ENCODE peak calls at places on chromosomes 2 and 18, in four cellular contexts. D is IMR-90, M is mesenchymal stem cell, B is NT2/D1. A is an unnamed sample.

GRCh38 chr2:46173636-46174253 is 123.5 kb upstream of the EPAS1 start:
- DNase-seq in D (no peak), B (no peak), M (no peak), A (peak)

GRCh38 chr2:110140433-110140832 is 24.8 kb upstream of the MALL start:
- DNase-seq in B (no peak), M (no peak), D (no peak), A (no peak)

GRCh38 chr18:54392621-54393023 is 34.9 kb downstream of the C18orf54 start:
- DNase-seq in M (peak), B (peak), D (peak), A (peak)

GRCh38 chr2:200319587-200320337 is 13.3 kb downstream of the SPATS2L start:
- DNase-seq in B (no peak), M (peak), D (peak), A (peak)

GRCh38 chr2:159179696-159180095 is 106.8 kb downstream of the WDSUB1 start:
- DNase-seq in D (no peak), B (no peak), M (no peak), A (no peak)

GRCh38 chr18:35695803-35696202 is 114.3 kb downstream of the GALNT1 start:
- DNase-seq in M (no peak), D (no peak), B (no peak), A (no peak)

GRCh38 chr18:59707306-59707705 is 10.1 kb upstream of the CCBE1 start:
- DNase-seq in D (no peak), M (no peak), B (no peak), A (no peak)

GRCh38 chr2:133062946-133063345 is 392.9 kb upstream of the LYPD1 start:
- DNase-seq in B (no peak), M (no peak), D (peak), A (peak)

GRCh38 chr2:834233-834632 is 116.4 kb upstream of the SNTG2 start:
- DNase-seq in B (no peak), M (no peak), D (no peak), A (no peak)

GRCh38 chr2:28904295-28904694 is 9.8 kb downstream of the WDR43 start:
- DNase-seq in B (no peak), M (peak), D (peak), A (peak)

GRCh38 chr2:155665704-155666103 is 666.8 kb downstream of the NR4A2 start:
- DNase-seq in M (no peak), B (no peak), D (no peak), A (no peak)

GRCh38 chr18:61761875-61762274 is 130.9 kb downstream of the RNF152 start:
- DNase-seq in B (no peak), D (no peak), M (no peak), A (no peak)

GRCh38 chr2:100056478-100056877 is 85.9 kb downstream of the AFF3 start:
- DNase-seq in D (peak), M (peak), B (no peak), A (peak)

GRCh38 chr2:61575447-61575859 is 37.3 kb upstream of the XPO1 start:
- DNase-seq in D (no peak), B (no peak), M (no peak), A (peak)

GRCh38 chr18:48058486-48058885 is 128.0 kb upstream of the SMAD2 start:
- DNase-seq in B (no peak), D (no peak), M (no peak), A (no peak)

GRCh38 chr2:219658447-219658846 is 31.0 kb downstream of the SLC4A3 start:
- DNase-seq in B (no peak), D (peak), M (no peak), A (peak)

GRCh38 chr2:156537147-156537546 is 101.0 kb downstream of the GPD2 start:
- DNase-seq in M (no peak), D (peak), B (no peak), A (peak)

GRCh38 chr2:36486546-36487044 is 111.4 kb downstream of the FEZ2 start:
- DNase-seq in B (no peak), M (peak), D (peak), A (peak)

GRCh38 chr2:205139822-205140612 is 542.3 kb upstream of the NRP2 start:
- DNase-seq in B (peak), D (no peak), M (no peak), A (no peak)

GRCh38 chr2:230423851-230424458 is 8.0 kb downstream of the SP100 start:
- DNase-seq in B (no peak), M (peak), D (peak), A (peak)

GRCh38 chr2:200486529-200486928 is 23.3 kb downstream of the KCTD18 start:
- DNase-seq in D (peak), M (no peak), B (no peak), A (no peak)

GRCh38 chr2:120712180-120712678 is 23.4 kb upstream of the GLI2 start:
- DNase-seq in D (peak), B (no peak), M (no peak), A (peak)

GRCh38 chr18:63817441-63818051 is 42.3 kb downstream of the SERPINB7 start:
- DNase-seq in M (no peak), B (no peak), D (peak), A (peak)

GRCh38 chr18:8262221-8262620 is 347.0 kb upstream of the RAB12 start:
- DNase-seq in D (no peak), B (no peak), M (no peak), A (no peak)

GRCh38 chr2:233011268-233012190 is 1.5 kb downstream of the NGEF start:
- DNase-seq in D (no peak), M (no peak), B (no peak), A (no peak)

GRCh38 chr2:288002-288742 is at the start of gene ALKAL2:
- DNase-seq in D (no peak), M (peak), B (no peak), A (no peak)

GRCh38 chr18:42437646-42438045 is 482.6 kb downstream of the PIK3C3 start:
- DNase-seq in D (no peak), B (no peak), M (no peak), A (peak)

GRCh38 chr2:172704072-172704936 is 31.3 kb upstream of the RAPGEF4 start:
- DNase-seq in D (peak), M (peak), B (peak), A (peak)

GRCh38 chr2:46231721-46232120 is 65.5 kb upstream of the EPAS1 start:
- DNase-seq in M (no peak), B (no peak), D (no peak), A (no peak)

GRCh38 chr2:30225131-30225762 is 6.1 kb upstream of the LBH start:
- DNase-seq in B (no peak), M (peak), D (peak), A (peak)

GRCh38 chr18:48155856-48156255 is 225.4 kb upstream of the SMAD2 start:
- DNase-seq in M (no peak), D (no peak), B (no peak), A (no peak)

GRCh38 chr2:29374823-29375222 is 259.6 kb downstream of the CLIP4 start:
- DNase-seq in B (no peak), D (no peak), M (no peak), A (no peak)

GRCh38 chr2:64730551-64731305 is 77.0 kb upstream of the SERTAD2 start:
- DNase-seq in D (peak), B (no peak), M (peak), A (peak)

GRCh38 chr2:180191352-180192124 is 184.4 kb upstream of the CWC22 start:
- DNase-seq in B (no peak), M (no peak), D (peak), A (no peak)

GRCh38 chr2:154324601-154325000 is 373.9 kb upstream of the KCNJ3 start:
- DNase-seq in D (no peak), B (no peak), M (no peak), A (no peak)

GRCh38 chr2:62313433-62314227 is 117.7 kb downstream of the B3GNT2 start:
- DNase-seq in M (no peak), B (no peak), D (no peak), A (no peak)

GRCh38 chr18:24679062-24679461 is 218.6 kb downstream of the HRH4 start:
- DNase-seq in B (no peak), M (no peak), D (peak), A (no peak)

GRCh38 chr2:2767837-2768236 is 436.8 kb upstream of the MYT1L start:
- DNase-seq in B (no peak), M (no peak), D (no peak), A (no peak)

GRCh38 chr2:202643012-202643858 is 8.5 kb downstream of the FAM117B start:
- DNase-seq in D (no peak), M (peak), B (no peak), A (no peak)

GRCh38 chr2:202639233-202639632 is 4.5 kb downstream of the FAM117B start:
- DNase-seq in M (no peak), B (no peak), D (no peak), A (no peak)

GRCh38 chr2:202638710-202639109 is 3.9 kb downstream of the FAM117B start:
- DNase-seq in B (no peak), D (no peak), M (no peak), A (no peak)

DNA sequence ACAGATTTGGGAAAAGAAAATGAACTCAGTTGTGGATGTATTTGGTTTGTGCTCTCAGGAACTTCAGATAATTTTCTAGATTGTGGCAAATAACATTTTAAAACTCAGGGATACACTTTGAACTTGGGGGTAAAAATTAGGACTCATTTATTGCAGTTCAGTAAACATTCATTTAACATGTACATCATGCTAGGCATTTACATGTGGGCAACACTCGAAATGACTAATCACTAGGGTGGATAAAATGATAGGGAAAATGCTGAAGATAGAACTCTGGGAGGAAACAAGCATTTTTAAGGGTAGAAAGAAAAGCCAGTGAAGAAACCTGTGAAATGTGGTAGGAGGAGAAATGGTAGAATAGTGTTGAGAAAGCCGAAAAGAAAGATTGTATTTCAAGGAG is 7.8 kb downstream of the FAM117B start:
- DNase-seq in B (no peak), M (no peak), D (no peak), A (no peak)
- H3K9ac ChIP-seq in B (no peak), M (no peak), D (no peak), A (no peak)

DNA sequence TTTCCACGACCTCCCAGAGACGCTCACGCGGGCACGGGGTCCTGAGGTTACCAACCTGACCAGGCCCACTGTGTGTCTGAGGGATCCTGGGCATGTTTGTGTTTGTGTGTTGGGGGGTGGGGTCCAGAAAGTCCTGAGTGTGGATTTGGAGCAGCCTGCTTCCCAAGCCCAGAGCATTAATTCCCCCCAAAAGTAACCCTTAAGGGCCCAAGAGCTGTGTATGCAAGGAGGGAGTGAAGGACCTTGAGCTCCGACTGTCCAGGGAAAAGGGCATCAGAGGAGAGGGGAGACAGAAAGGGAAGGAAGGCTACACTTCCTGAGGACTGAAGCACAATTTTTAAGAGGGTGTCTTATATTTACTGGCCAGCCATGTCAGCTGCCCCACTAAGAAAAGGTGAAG is 5.2 kb upstream of the SIX3 start:
- DNase-seq in B (no peak), M (no peak), D (no peak), A (no peak)
- H3K4me3 ChIP-seq in B (no peak), M (no peak), D (no peak), A (no peak)

GRCh38 chr2:148877403-148877740 is 2.3 kb downstream of the KIF5C start:
- DNase-seq in M (no peak), D (no peak), B (no peak), A (no peak)

GRCh38 chr2:148874868-148875341 is at the start of gene KIF5C:
- DNase-seq in D (peak), M (peak), B (peak), A (peak)

GRCh38 chr2:148876589-148877402 is 1.8 kb downstream of the KIF5C start:
- DNase-seq in B (peak), D (no peak), M (no peak), A (no peak)

GRCh38 chr2:148875387-148876051 is 492 bp downstream of the KIF5C start:
- DNase-seq in M (no peak), D (no peak), B (no peak), A (no peak)

DNA sequence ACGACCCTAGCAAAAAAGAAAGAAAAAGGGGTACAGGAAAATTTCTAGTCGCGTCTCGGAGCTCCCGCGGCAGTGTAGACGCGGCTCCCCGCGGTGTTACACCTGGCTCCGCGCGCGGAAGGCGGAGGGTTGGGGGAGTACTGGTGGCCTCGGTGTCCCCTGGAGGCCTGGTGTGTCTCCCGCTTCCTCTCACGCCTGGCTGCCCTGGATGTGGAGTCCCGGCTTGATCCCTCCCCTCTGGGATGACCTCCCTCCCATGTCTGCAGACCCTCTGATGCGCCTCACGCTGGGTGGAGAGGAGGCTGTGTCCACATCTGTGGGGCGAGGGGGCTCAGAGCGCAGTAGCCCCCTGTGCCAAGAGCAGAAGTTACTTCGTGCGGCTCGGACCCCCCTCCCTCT is 1.2 kb downstream of the KIF5C start:
- DNase-seq in D (no peak), M (no peak), B (peak), A (no peak)
- H3K9ac ChIP-seq in D (no peak), M (no peak), B (peak), A (no peak)

GRCh38 chr2:170713280-170714155 is 1.6 kb upstream of the SP5 start:
- DNase-seq in B (no peak), D (no peak), M (no peak), A (no peak)

GRCh38 chr2:170711196-170711773 is 3.9 kb upstream of the SP5 start:
- DNase-seq in M (no peak), B (no peak), D (no peak), A (no peak)

GRCh38 chr2:170712653-170713279 is 2.4 kb upstream of the SP5 start:
- DNase-seq in D (no peak), B (no peak), M (no peak), A (no peak)

GRCh38 chr2:170710609-170710979 is 4.5 kb upstream of the SP5 start:
- DNase-seq in M (no peak), B (no peak), D (no peak), A (no peak)

DNA sequence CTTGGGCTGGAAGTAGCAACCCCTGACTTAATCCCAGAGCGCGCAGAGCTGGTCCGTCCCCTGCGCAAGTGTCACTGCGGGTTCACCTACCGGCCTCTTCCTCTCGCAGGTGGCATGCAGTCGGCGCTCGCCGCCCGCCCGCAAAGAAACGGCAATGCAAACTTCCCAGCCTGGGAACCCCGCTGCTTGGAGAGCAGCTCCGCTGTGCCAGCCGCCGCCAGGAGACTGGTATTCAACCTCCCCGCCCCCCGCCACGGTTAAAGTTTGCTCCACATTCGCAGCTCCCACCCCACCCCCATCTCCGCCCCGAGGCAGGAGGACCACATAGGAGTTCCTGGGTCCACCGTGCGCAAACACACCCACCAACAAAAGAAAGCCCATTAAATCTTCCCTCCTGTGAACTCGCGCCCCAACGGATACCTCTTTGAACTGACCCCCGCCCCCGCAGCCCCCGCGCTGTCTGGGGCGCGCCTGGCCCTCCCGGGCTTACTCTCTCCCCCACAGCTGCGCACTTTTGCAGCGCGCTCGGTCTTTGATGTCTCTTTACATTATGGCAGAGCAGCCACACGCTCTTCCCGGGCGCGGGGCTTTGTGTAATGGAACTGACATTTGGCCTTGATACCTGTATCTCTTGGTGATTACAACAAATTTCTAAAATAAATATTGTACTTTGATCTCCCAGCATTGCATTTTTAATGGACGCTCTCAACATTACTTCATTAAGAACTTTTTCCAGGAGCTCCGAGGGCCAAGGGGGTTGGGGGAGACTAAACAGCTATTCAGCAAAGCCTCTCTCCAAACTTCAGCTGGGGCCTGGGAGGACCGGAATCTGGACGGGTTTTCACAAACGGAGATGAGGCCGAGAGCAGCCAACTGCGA is 3.1 kb upstream of the SP5 start:
- DNase-seq in M (no peak), D (no peak), B (no peak), A (no peak)
- H3K4me3 ChIP-seq in M (no peak), D (no peak), B (peak), A (no peak)

GRCh38 chr2:55419514-55420243 is at the start of gene CCDC88A:
- DNase-seq in M (peak), B (peak), D (peak), A (peak)
- H3K9ac ChIP-seq in M (peak), B (peak), D (peak), A (peak)

DNA sequence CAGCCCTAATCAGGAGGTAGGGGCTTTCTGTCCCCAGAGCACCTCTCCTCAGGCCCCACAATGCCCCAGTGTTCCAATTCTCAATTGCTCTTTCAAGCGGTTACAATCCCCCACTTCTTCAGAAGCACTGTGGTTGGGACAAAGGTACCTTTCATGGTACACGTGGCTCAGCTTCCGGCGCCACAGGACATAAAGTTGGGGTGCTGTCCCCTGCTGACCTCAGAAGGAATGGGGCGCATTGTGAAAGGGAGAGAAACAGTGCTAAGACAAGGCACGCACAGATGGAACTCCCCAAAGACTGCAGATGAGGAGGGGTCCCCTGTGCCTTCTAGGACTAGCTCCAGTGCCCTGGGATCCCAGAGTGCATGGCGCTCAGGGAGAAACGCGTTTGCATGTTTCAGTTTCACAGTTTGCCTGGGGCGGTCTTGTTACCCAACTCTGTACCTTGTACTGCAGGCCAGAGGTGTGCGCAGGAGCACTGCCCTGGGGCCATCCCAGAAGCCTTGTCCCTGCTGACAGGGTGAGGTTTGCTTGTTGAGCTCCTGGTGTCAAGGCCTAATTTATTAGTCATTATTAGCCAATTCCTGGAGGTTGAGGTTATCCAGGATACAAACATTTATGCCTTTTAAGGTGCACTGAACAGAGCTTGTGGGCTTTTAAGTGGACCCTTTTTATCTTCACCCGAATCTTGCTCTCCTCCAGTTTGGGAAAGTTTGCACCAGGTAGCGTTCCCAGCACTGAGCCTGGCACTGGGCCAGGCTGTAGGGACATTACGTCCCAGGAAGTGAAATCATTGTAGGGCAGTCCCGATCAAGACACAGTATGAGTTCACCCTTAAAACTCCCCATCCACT is 7.6 kb downstream of the CNDP1 start:
- DNase-seq in B (no peak), M (no peak), D (no peak), A (no peak)
- H3K4me3 ChIP-seq in B (no peak), M (no peak), D (no peak), A (no peak)

GRCh38 chr2:96336104-96336775 is 674 bp downstream of the NCAPH start:
- DNase-seq in B (no peak), M (no peak), D (no peak), A (no peak)
- H3K9ac ChIP-seq in B (peak), M (peak), D (peak), A (peak)

DNA sequence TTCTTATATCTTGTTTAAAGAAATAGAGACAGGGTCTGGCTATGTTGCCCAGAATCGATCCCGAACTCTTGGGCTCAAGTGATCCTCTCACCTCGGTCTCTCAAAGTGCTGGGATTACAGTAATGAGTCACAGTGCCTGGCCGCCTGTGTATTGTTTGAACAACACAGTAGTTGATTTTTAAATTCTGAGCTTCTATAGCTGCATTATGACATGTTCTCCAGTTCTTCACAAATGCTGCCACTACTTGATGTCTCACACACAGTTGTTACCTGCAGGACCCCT is 7.7 kb upstream of the RHOB start:
- DNase-seq in M (peak), B (no peak), D (peak), A (peak)
- H3K4me3 ChIP-seq in M (no peak), B (no peak), D (no peak), A (no peak)